ENCODE peak calls at places on chromosomes 6 and 20, in six cellular contexts. One of them, this sample, is unnamed.

GRCh38 chr6:157244175-157244574 is 79.1 kb downstream of the TMEM242 start:
- DNase-seq in CD4-positive, alpha-beta T cell: no peak
- DNase-seq in A549: no peak
- DNase-seq in AG04449: peak
- DNase-seq in brain microvascular endothelial cell: peak
- DNase-seq in AG09319: peak
- DNase-seq in this sample: peak

GRCh38 chr6:2235782-2236495 is 9.5 kb downstream of the GMDS start:
- DNase-seq in CD4-positive, alpha-beta T cell: no peak
- DNase-seq in A549: no peak
- DNase-seq in AG04449: no peak
- DNase-seq in brain microvascular endothelial cell: no peak
- DNase-seq in AG09319: no peak
- DNase-seq in this sample: no peak

GRCh38 chr6:136811261-136811660 is 11.1 kb upstream of the PEX7 start:
- DNase-seq in CD4-positive, alpha-beta T cell: no peak
- DNase-seq in A549: no peak
- DNase-seq in AG04449: no peak
- DNase-seq in brain microvascular endothelial cell: no peak
- DNase-seq in AG09319: no peak
- DNase-seq in this sample: no peak

GRCh38 chr6:21053612-21054011 is 519.4 kb downstream of the CDKAL1 start:
- DNase-seq in CD4-positive, alpha-beta T cell: no peak
- DNase-seq in A549: no peak
- DNase-seq in AG04449: no peak
- DNase-seq in brain microvascular endothelial cell: no peak
- DNase-seq in AG09319: no peak
- DNase-seq in this sample: no peak

GRCh38 chr6:128464790-128465189 is 55.6 kb downstream of the PTPRK start:
- DNase-seq in CD4-positive, alpha-beta T cell: no peak
- DNase-seq in A549: no peak
- DNase-seq in AG04449: no peak
- DNase-seq in brain microvascular endothelial cell: no peak
- DNase-seq in AG09319: no peak
- DNase-seq in this sample: no peak

GRCh38 chr6:157246771-157247484 is 76.4 kb downstream of the TMEM242 start:
- DNase-seq in CD4-positive, alpha-beta T cell: no peak
- DNase-seq in A549: no peak
- DNase-seq in AG04449: no peak
- DNase-seq in brain microvascular endothelial cell: no peak
- DNase-seq in AG09319: no peak
- DNase-seq in this sample: no peak

GRCh38 chr6:120526576-120526975 is 807.7 kb downstream of the TBC1D32 start:
- DNase-seq in CD4-positive, alpha-beta T cell: no peak
- DNase-seq in A549: no peak
- DNase-seq in AG04449: no peak
- DNase-seq in brain microvascular endothelial cell: no peak
- DNase-seq in AG09319: no peak
- DNase-seq in this sample: no peak

GRCh38 chr20:48826883-48827771 is 672 bp downstream of the PREX1 start:
- DNase-seq in CD4-positive, alpha-beta T cell: no peak
- DNase-seq in A549: no peak
- DNase-seq in AG04449: no peak
- DNase-seq in brain microvascular endothelial cell: no peak
- DNase-seq in AG09319: no peak
- DNase-seq in this sample: no peak

GRCh38 chr20:63100401-63100925 is 93.7 kb upstream of the BHLHE23 start:
- DNase-seq in CD4-positive, alpha-beta T cell: no peak
- DNase-seq in A549: no peak
- DNase-seq in AG04449: no peak
- DNase-seq in brain microvascular endothelial cell: no peak
- DNase-seq in AG09319: no peak
- DNase-seq in this sample: no peak

GRCh38 chr6:79717989-79718388 is 86.9 kb downstream of the SH3BGRL2 start:
- DNase-seq in CD4-positive, alpha-beta T cell: no peak
- DNase-seq in A549: no peak
- DNase-seq in AG04449: no peak
- DNase-seq in brain microvascular endothelial cell: no peak
- DNase-seq in AG09319: no peak
- DNase-seq in this sample: no peak

GRCh38 chr6:79713701-79714322 is 82.7 kb downstream of the SH3BGRL2 start:
- DNase-seq in CD4-positive, alpha-beta T cell: peak
- DNase-seq in A549: peak
- DNase-seq in AG04449: no peak
- DNase-seq in brain microvascular endothelial cell: peak
- DNase-seq in AG09319: no peak
- DNase-seq in this sample: no peak

GRCh38 chr6:79719248-79719975 is 88.3 kb downstream of the SH3BGRL2 start:
- DNase-seq in CD4-positive, alpha-beta T cell: no peak
- DNase-seq in A549: no peak
- DNase-seq in AG04449: no peak
- DNase-seq in brain microvascular endothelial cell: peak
- DNase-seq in AG09319: peak
- DNase-seq in this sample: no peak

DNA sequence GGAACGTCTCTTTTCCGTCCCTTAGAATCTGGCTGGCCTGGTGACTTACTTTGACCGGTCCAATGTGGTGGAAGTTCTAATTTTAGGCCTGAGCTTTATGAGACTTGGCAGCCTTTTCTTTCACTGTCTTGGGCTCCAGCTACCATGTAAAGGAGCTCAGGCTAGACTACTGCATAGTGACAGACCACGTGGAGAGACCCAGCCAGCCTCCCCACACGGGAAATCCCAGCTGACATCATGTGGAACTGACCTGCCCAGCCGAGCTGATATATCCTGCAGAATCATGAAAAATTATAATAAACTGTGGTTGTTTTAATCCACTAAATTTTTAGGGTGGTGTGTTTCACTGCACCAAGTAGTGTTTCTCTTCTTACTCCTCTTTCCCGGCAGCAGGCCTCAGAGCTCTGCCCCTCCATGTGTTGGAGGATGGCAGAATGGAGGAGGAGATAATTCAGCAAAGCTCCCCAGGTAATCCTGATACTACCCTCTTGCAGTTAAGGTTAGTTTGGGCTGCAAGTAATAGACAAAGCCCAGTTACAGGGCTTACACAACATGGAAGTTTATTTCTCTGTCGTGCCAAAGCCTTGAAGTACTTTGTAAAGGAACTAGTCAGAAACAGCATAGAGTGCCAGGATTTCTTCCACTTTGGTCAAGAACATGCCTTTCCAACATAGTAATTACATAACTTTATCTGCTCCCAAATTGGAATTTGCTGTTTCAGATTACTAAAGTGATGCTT is 87.5 kb downstream of the SH3BGRL2 start:
- DNase-seq in CD4-positive, alpha-beta T cell: no peak
- DNase-seq in A549: no peak
- DNase-seq in AG04449: no peak
- DNase-seq in brain microvascular endothelial cell: no peak
- DNase-seq in AG09319: peak
- DNase-seq in this sample: no peak
- TF ChIP-seq CTCF in CD4-positive, alpha-beta T cell: no peak
- TF ChIP-seq CTCF in A549: no peak
- TF ChIP-seq CTCF in AG04449: no peak
- TF ChIP-seq CTCF in brain microvascular endothelial cell: no peak
- TF ChIP-seq CTCF in AG09319: no peak
- TF ChIP-seq CTCF in this sample: no peak

GRCh38 chr20:47652794-47653193 is 132.5 kb downstream of the SULF2 start:
- DNase-seq in CD4-positive, alpha-beta T cell: no peak
- DNase-seq in A549: no peak
- DNase-seq in AG04449: no peak
- DNase-seq in brain microvascular endothelial cell: no peak
- DNase-seq in AG09319: no peak
- DNase-seq in this sample: no peak

GRCh38 chr20:47655635-47656034 is 129.6 kb downstream of the SULF2 start:
- DNase-seq in CD4-positive, alpha-beta T cell: no peak
- DNase-seq in A549: no peak
- DNase-seq in AG04449: no peak
- DNase-seq in brain microvascular endothelial cell: no peak
- DNase-seq in AG09319: no peak
- DNase-seq in this sample: no peak

GRCh38 chr20:47656313-47656712 is 129.0 kb downstream of the SULF2 start:
- DNase-seq in CD4-positive, alpha-beta T cell: no peak
- DNase-seq in A549: no peak
- DNase-seq in AG04449: no peak
- DNase-seq in brain microvascular endothelial cell: no peak
- DNase-seq in AG09319: no peak
- DNase-seq in this sample: no peak

GRCh38 chr20:47653892-47654291 is 131.4 kb downstream of the SULF2 start:
- DNase-seq in CD4-positive, alpha-beta T cell: no peak
- DNase-seq in A549: no peak
- DNase-seq in AG04449: no peak
- DNase-seq in brain microvascular endothelial cell: no peak
- DNase-seq in AG09319: no peak
- DNase-seq in this sample: no peak

DNA sequence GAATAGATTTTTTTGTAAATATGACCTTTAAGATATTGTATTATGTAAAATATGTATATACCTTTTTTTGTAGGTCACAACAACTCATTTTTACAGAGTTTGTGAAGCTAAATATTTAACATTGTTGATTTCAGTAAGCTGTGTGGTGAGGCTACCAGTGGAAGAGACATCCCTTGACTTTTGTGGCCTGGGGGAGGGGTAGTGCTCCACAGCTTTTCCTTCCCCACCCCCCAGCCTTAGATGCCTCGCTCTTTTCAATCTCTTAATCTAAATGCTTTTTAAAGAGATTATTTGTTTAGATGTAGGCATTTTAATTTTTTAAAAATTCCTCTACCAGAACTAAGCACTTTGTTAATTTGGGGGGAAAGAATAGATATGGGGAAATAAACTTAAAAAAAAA is 130.9 kb downstream of the SULF2 start:
- DNase-seq in CD4-positive, alpha-beta T cell: no peak
- DNase-seq in A549: no peak
- DNase-seq in AG04449: no peak
- DNase-seq in brain microvascular endothelial cell: no peak
- DNase-seq in AG09319: no peak
- DNase-seq in this sample: no peak
- TF ChIP-seq CTCF in CD4-positive, alpha-beta T cell: no peak
- TF ChIP-seq CTCF in A549: no peak
- TF ChIP-seq CTCF in AG04449: no peak
- TF ChIP-seq CTCF in brain microvascular endothelial cell: no peak
- TF ChIP-seq CTCF in AG09319: no peak
- TF ChIP-seq CTCF in this sample: no peak

GRCh38 chr20:44802702-44803101 is 7.6 kb downstream of the RIMS4 start:
- DNase-seq in CD4-positive, alpha-beta T cell: no peak
- DNase-seq in A549: no peak
- DNase-seq in AG04449: no peak
- DNase-seq in brain microvascular endothelial cell: no peak
- DNase-seq in AG09319: no peak
- DNase-seq in this sample: no peak

GRCh38 chr20:44796758-44797457 is 13.4 kb downstream of the RIMS4 start:
- DNase-seq in CD4-positive, alpha-beta T cell: no peak
- DNase-seq in A549: no peak
- DNase-seq in AG04449: no peak
- DNase-seq in brain microvascular endothelial cell: no peak
- DNase-seq in AG09319: no peak
- DNase-seq in this sample: no peak

GRCh38 chr20:44803383-44803941 is 6.9 kb downstream of the RIMS4 start:
- DNase-seq in CD4-positive, alpha-beta T cell: no peak
- DNase-seq in A549: no peak
- DNase-seq in AG04449: no peak
- DNase-seq in brain microvascular endothelial cell: no peak
- DNase-seq in AG09319: no peak
- DNase-seq in this sample: no peak

GRCh38 chr20:44799691-44800090 is 10.7 kb downstream of the RIMS4 start:
- DNase-seq in CD4-positive, alpha-beta T cell: no peak
- DNase-seq in A549: no peak
- DNase-seq in AG04449: no peak
- DNase-seq in brain microvascular endothelial cell: no peak
- DNase-seq in AG09319: no peak
- DNase-seq in this sample: no peak

GRCh38 chr20:44800398-44801046 is 9.8 kb downstream of the RIMS4 start:
- DNase-seq in CD4-positive, alpha-beta T cell: no peak
- DNase-seq in A549: no peak
- DNase-seq in AG04449: no peak
- DNase-seq in brain microvascular endothelial cell: no peak
- DNase-seq in AG09319: no peak
- DNase-seq in this sample: no peak
- TF ChIP-seq CTCF in CD4-positive, alpha-beta T cell: no peak
- TF ChIP-seq CTCF in A549: peak
- TF ChIP-seq CTCF in AG04449: no peak
- TF ChIP-seq CTCF in brain microvascular endothelial cell: peak
- TF ChIP-seq CTCF in AG09319: peak
- TF ChIP-seq CTCF in this sample: peak

GRCh38 chr6:37641546-37641945 is 56.1 kb downstream of the MDGA1 start:
- DNase-seq in CD4-positive, alpha-beta T cell: no peak
- DNase-seq in A549: no peak
- DNase-seq in AG04449: no peak
- DNase-seq in brain microvascular endothelial cell: no peak
- DNase-seq in AG09319: no peak
- DNase-seq in this sample: no peak

GRCh38 chr6:37637562-37638413 is 59.9 kb downstream of the MDGA1 start:
- DNase-seq in CD4-positive, alpha-beta T cell: no peak
- DNase-seq in A549: no peak
- DNase-seq in AG04449: no peak
- DNase-seq in brain microvascular endothelial cell: no peak
- DNase-seq in AG09319: no peak
- DNase-seq in this sample: no peak

GRCh38 chr6:37638414-37639079 is 59.1 kb downstream of the MDGA1 start:
- DNase-seq in CD4-positive, alpha-beta T cell: no peak
- DNase-seq in A549: no peak
- DNase-seq in AG04449: no peak
- DNase-seq in brain microvascular endothelial cell: no peak
- DNase-seq in AG09319: no peak
- DNase-seq in this sample: no peak

GRCh38 chr6:37643851-37644672 is 53.6 kb downstream of the MDGA1 start:
- DNase-seq in CD4-positive, alpha-beta T cell: no peak
- DNase-seq in A549: no peak
- DNase-seq in AG04449: no peak
- DNase-seq in brain microvascular endothelial cell: no peak
- DNase-seq in AG09319: no peak
- DNase-seq in this sample: no peak

DNA sequence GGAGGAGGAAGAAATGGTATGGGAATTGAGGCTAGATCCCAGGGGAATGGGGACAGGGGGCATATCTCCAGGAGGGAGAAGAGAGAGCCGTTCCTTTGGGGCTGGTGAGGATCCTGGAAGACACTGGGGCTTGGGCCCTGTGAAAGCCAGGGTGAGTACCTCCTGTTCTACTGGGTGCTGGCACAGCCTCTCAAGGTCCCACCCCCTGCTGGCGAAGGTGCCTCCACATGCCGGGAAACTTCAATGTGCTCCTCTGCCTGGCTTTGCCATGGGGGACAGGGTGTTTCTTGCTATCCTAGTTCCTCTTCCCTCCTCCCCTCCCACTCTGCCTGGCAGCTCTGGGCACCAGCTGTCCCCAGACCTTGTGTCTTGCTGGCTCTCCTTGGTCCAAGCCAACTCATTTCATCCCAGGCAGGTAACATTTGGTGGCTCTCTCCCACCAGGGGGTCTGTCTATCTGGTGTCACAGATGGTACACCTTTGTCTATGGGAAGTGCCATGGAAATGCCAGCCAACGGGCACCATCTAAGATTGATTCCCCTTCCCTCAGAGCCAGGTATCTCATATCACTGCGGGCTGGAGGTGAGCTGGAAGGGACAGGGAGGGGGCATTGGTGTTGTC is 56.8 kb downstream of the MDGA1 start:
- DNase-seq in CD4-positive, alpha-beta T cell: no peak
- DNase-seq in A549: no peak
- DNase-seq in AG04449: no peak
- DNase-seq in brain microvascular endothelial cell: no peak
- DNase-seq in AG09319: no peak
- DNase-seq in this sample: no peak
- TF ChIP-seq CTCF in CD4-positive, alpha-beta T cell: no peak
- TF ChIP-seq CTCF in A549: no peak
- TF ChIP-seq CTCF in AG04449: no peak
- TF ChIP-seq CTCF in brain microvascular endothelial cell: no peak
- TF ChIP-seq CTCF in AG09319: no peak
- TF ChIP-seq CTCF in this sample: no peak